ENCODE peak calls at places on chromosomes 12 and 14, in nine cellular contexts. M is body of pancreas; Q is lower lobe of right lung; O is effector memory CD4-positive, alpha-beta T cell; T is GM23248; A is mammary epithelial cell; X is neural progenitor cell; P is thoracic aorta; N is heart right ventricle. L is an unnamed sample. For H3K27me3 and H3K36me3, the result is how much of the 10 kb centered on the place peaks cover.

GRCh38 chr14:36659010-36659821 is 2.4 kb upstream of the PAX9 start:
- DNase-seq in O (no peak), A (no peak), P (no peak), Q (no peak), T (no peak), N (no peak), M (no peak), X (peak), L (peak)

GRCh38 chr14:84857571-84857970 is 672.4 kb upstream of the FLRT2 start:
- DNase-seq in P (no peak), X (no peak), T (no peak), Q (no peak), A (peak), N (no peak), O (no peak), M (no peak), L (no peak)

GRCh38 chr12:77895699-77896098 is 65.0 kb downstream of the NAV3 start:
- DNase-seq in T (no peak), A (no peak), X (no peak), Q (no peak), N (no peak), P (no peak), M (no peak), O (no peak), L (no peak)

GRCh38 chr12:7293670-7294069 is 10.2 kb upstream of the ACSM4 start:
- DNase-seq in A (no peak), N (no peak), O (no peak), T (no peak), Q (no peak), P (no peak), X (no peak), M (no peak), L (no peak)

GRCh38 chr14:88297306-88297705 is 25.8 kb downstream of the KCNK10 start:
- DNase-seq in N (no peak), P (no peak), X (no peak), O (no peak), M (no peak), A (no peak), Q (no peak), T (no peak), L (no peak)

GRCh38 chr14:96114002-96114401 is 74.8 kb downstream of the C14orf132 start:
- DNase-seq in M (no peak), O (no peak), N (no peak), A (no peak), T (no peak), X (no peak), Q (no peak), P (no peak), L (no peak)

GRCh38 chr12:67919406-67919805 is 69.8 kb upstream of the IFNG-AS1 start:
- DNase-seq in A (peak), P (no peak), N (no peak), T (peak), O (no peak), M (no peak), Q (no peak), X (no peak), L (no peak)

GRCh38 chr12:63918788-63919300 is 74.3 kb downstream of the SRGAP1 start:
- DNase-seq in Q (no peak), X (no peak), M (no peak), P (no peak), O (no peak), A (peak), T (peak), N (no peak), L (no peak)

GRCh38 chr12:68207276-68207675 is 18.3 kb downstream of the IL26 start:
- DNase-seq in P (no peak), N (no peak), X (no peak), O (no peak), A (no peak), M (no peak), T (no peak), Q (no peak), L (no peak)

GRCh38 chr14:86168376-86168775 is 638.4 kb downstream of the FLRT2 start:
- DNase-seq in N (no peak), T (no peak), A (no peak), Q (no peak), M (no peak), P (no peak), O (no peak), X (no peak), L (no peak)

GRCh38 chr12:69993433-69993832 is 168.4 kb downstream of the MYRFL start:
- DNase-seq in N (no peak), A (no peak), Q (no peak), P (no peak), T (no peak), O (no peak), M (no peak), X (no peak), L (no peak)

GRCh38 chr12:84793558-84794367 is 118.8 kb downstream of the SLC6A15 start:
- DNase-seq in P (no peak), Q (no peak), X (no peak), O (no peak), A (peak), T (peak), N (no peak), M (no peak), L (no peak)

GRCh38 chr12:6507102-6507998 is 13.4 kb downstream of the NCAPD2 start:
- DNase-seq in N (no peak), X (peak), P (no peak), A (peak), O (no peak), T (no peak), Q (no peak), M (no peak), L (peak)

GRCh38 chr14:73153272-73153671 is 17.0 kb downstream of the PSEN1 start:
- DNase-seq in A (no peak), T (peak), N (no peak), X (no peak), P (no peak), M (no peak), Q (no peak), O (no peak), L (no peak)

GRCh38 chr14:73149753-73150152 is 13.4 kb downstream of the PSEN1 start:
- DNase-seq in T (no peak), M (no peak), N (no peak), P (no peak), A (no peak), O (no peak), Q (no peak), X (no peak), L (no peak)
- H3K4me3 ChIP-seq in T (no peak), M (no peak), N (no peak), P (no peak), A (no peak), O (no peak), Q (no peak), X (no peak), L (no peak)

DNA sequence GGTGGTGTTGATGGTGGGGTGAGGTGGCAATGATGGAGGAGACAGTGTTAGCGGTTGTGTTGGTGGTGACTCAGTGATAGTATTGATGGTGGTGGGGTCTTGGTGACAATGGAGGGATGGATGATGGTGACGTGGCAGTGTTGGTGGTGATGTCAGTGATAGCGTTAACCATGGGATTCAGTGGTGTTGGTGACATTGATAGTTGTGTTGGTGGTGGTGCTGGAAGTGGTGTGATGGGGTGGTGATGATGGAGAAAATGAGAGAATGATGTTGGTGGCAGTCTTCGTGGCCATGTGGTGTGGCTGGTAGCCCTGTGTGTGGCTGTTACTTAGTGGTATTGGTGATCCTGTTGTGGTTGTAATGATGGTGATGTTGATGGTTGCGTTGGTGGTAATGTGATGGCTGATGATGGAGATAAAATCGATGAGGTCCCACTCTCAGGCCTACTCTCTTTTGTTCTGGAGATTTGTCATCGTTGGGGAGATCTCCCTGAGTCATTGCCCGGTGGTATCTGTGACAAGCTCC is 2.6 kb downstream of the DTX1 start:
- DNase-seq in X (no peak), M (no peak), T (no peak), Q (no peak), A (no peak), P (no peak), N (no peak), O (no peak), L (no peak)
- H3K27me3 ChIP-seq in X (half or more), M (under half), T (under half), Q (half or more), A (under half), P (under half), N (half or more), O (under half), L (under half)

DNA sequence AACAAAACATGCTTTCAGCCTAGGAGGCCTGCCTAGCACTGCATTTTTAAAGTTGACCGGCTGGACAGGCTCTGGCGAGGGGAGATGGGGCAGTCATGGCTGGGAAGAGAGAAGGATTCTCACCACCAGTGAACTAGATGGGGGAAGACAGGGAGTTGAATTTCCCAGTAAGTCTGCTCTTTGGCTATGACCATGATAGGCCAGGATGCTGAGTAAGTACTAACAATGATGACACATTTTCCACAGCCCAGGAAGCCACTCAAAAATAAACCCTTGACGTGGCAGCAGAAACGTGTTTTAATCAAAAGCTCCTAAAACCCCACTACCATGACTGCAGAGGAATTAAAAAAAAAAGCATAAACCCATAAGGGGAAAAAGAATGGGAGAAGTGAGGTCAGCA is 19.0 kb downstream of the KCTD10 start:
- DNase-seq in Q (no peak), P (no peak), T (peak), N (no peak), M (no peak), A (no peak), O (no peak), X (no peak), L (no peak)
- H3K36me3 ChIP-seq in Q (half or more), P (under half), T (half or more), N (under half), M (under half), A (under half), O (half or more), X (under half), L (under half)

DNA sequence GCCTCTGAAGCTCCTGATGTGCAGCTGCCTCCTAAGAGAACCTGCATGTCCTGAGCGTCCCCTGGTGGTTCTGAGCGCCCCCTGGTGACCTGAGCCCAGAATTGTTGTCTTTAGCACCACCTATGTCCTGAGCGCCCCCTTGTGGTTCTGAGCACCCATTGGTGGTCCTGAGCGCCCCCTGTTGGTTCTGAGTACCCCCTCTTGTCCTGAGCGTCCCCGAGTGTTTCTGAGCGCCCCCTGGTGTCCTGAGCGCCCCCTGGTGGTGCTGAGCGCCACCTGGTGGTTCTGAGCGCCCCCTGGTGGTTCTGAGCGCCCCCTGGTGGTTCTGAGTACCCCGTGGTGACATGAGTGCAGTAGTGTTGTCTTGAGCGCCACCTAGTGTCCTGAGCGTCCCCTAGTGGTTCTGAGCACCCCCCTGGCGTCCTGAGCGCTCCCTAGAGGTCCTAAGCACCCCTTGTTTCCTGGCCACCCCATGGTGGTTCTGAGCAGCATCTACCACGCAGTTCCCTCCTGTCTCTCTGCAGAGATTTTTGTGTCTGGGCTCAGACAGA is 782.5 kb downstream of the TMEM121 start:
- DNase-seq in Q (peak), O (peak), X (peak), N (peak), T (peak), P (no peak), M (peak), A (no peak), L (peak)
- H3K4me3 ChIP-seq in Q (no peak), O (no peak), X (no peak), N (no peak), T (no peak), P (no peak), M (no peak), A (no peak), L (no peak)